ENCODE peak calls at places on chromosomes 11 and 22, in ten cellular contexts. B, C, I, F, H, G, V, O, N and R are unnamed samples. For H3K36me3, the result is how much of the 10 kb centered on the place peaks cover.

GRCh38 chr22:44407404-44408226 is 90.4 kb downstream of the RTL6 start:
- DNase-seq in B (peak), C (no peak), I (no peak), F (peak), H (no peak), G (no peak), V (peak), O (peak), N (no peak), R (peak)

GRCh38 chr11:2155511-2155910 is 5.5 kb downstream of the INS start:
- DNase-seq in B (no peak), C (no peak), I (no peak), F (no peak), H (no peak), G (no peak), V (no peak), O (no peak), N (no peak), R (no peak)

GRCh38 chr11:131430466-131431176 is 60.2 kb downstream of the NTM start:
- DNase-seq in B (no peak), C (no peak), I (no peak), F (no peak), H (no peak), G (no peak), V (no peak), O (no peak), N (no peak), R (no peak)

GRCh38 chr11:7449196-7449840 is 36.0 kb upstream of the OLFML1 start:
- DNase-seq in B (no peak), C (no peak), I (no peak), F (no peak), H (no peak), G (no peak), V (peak), O (no peak), N (no peak), R (no peak)

GRCh38 chr11:131690776-131691557 is 320.6 kb downstream of the NTM start:
- DNase-seq in B (no peak), C (no peak), I (no peak), F (no peak), H (no peak), G (no peak), V (no peak), O (no peak), N (no peak), R (no peak)

GRCh38 chr11:1308745-1309497 is 511 bp downstream of the TOLLIP start:
- DNase-seq in B (no peak), C (no peak), I (no peak), F (no peak), H (no peak), G (no peak), V (no peak), O (no peak), N (peak), R (no peak)

GRCh38 chr11:64762916-64763803 is 3.4 kb upstream of the PYGM start:
- DNase-seq in B (no peak), C (no peak), I (peak), F (peak), H (peak), G (no peak), V (no peak), O (no peak), N (no peak), R (no peak)

GRCh38 chr11:35412285-35412684 is 7.1 kb downstream of the SLC1A2 start:
- DNase-seq in B (no peak), C (no peak), I (peak), F (no peak), H (no peak), G (no peak), V (no peak), O (no peak), N (no peak), R (no peak)

GRCh38 chr11:120778692-120779490 is 245.0 kb upstream of the TBCEL start:
- DNase-seq in B (no peak), C (no peak), I (no peak), F (no peak), H (no peak), G (no peak), V (no peak), O (no peak), N (no peak), R (no peak)

GRCh38 chr22:38802671-38803121 is 8.8 kb upstream of the DNAL4 start:
- DNase-seq in B (peak), C (peak), I (peak), F (peak), H (no peak), G (peak), V (peak), O (peak), N (no peak), R (no peak)

GRCh38 chr11:130480721-130481140 is 32.3 kb downstream of the ADAMTS15 start:
- DNase-seq in B (no peak), C (no peak), I (peak), F (no peak), H (no peak), G (no peak), V (no peak), O (no peak), N (no peak), R (no peak)

GRCh38 chr22:49016909-49017768 is 810.5 kb downstream of the BRD1 start:
- DNase-seq in B (peak), C (no peak), I (no peak), F (peak), H (no peak), G (no peak), V (no peak), O (peak), N (peak), R (peak)

GRCh38 chr22:23509571-23510302 is 70.4 kb downstream of the IGLL1 start:
- DNase-seq in B (no peak), C (no peak), I (peak), F (no peak), H (no peak), G (no peak), V (no peak), O (no peak), N (no peak), R (no peak)

GRCh38 chr22:43270314-43270908 is 72.8 kb downstream of the SCUBE1 start:
- DNase-seq in B (no peak), C (no peak), I (no peak), F (no peak), H (no peak), G (no peak), V (no peak), O (no peak), N (no peak), R (peak)

GRCh38 chr11:30125461-30125860 is 105.4 kb upstream of the FSHB start:
- DNase-seq in B (no peak), C (no peak), I (no peak), F (no peak), H (no peak), G (no peak), V (no peak), O (no peak), N (no peak), R (no peak)

GRCh38 chr22:41752011-41752975 is 48.2 kb upstream of the CCDC134 start:
- DNase-seq in B (no peak), C (no peak), I (no peak), F (no peak), H (peak), G (no peak), V (no peak), O (no peak), N (no peak), R (no peak)

GRCh38 chr11:16815047-16815767 is 76.8 kb downstream of the C11orf58 start:
- DNase-seq in B (peak), C (no peak), I (peak), F (peak), H (no peak), G (peak), V (peak), O (peak), N (peak), R (no peak)

GRCh38 chr11:13249992-13250391 is 27.6 kb upstream of the BMAL1 start:
- DNase-seq in B (no peak), C (no peak), I (no peak), F (no peak), H (no peak), G (no peak), V (no peak), O (no peak), N (no peak), R (no peak)

GRCh38 chr22:19118601-19118880 is 3.7 kb downstream of the DGCR2 start:
- DNase-seq in B (no peak), C (no peak), I (no peak), F (no peak), H (no peak), G (no peak), V (no peak), O (no peak), N (no peak), R (no peak)

GRCh38 chr22:49582671-49583070 is 245.0 kb downstream of the BRD1 start:
- DNase-seq in B (no peak), C (no peak), I (no peak), F (no peak), H (no peak), G (no peak), V (no peak), O (no peak), N (no peak), R (no peak)

GRCh38 chr11:26134481-26135355 is 197.2 kb upstream of the ANO3 start:
- DNase-seq in B (no peak), C (no peak), I (peak), F (no peak), H (peak), G (no peak), V (no peak), O (no peak), N (no peak), R (peak)

GRCh38 chr11:75311858-75312288 is 39.6 kb downstream of the ARRB1 start:
- DNase-seq in B (peak), C (peak), I (peak), F (peak), H (no peak), G (no peak), V (peak), O (peak), N (peak), R (peak)

GRCh38 chr11:16759857-16760256 is 21.4 kb downstream of the C11orf58 start:
- DNase-seq in B (no peak), C (no peak), I (peak), F (no peak), H (no peak), G (no peak), V (no peak), O (no peak), N (no peak), R (no peak)

DNA sequence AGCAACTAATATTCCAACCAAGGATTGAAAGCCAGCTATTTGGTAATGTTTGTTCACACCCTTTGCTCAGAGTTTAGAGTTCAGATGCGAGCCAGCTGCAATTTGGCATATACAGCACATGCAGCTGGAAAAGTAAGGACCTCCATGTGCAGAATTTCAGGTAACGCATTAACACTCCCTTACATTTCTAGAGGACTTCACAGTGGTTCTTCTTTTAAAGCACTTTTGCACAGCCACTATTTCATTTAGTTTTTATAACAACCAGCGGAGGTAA is 3.4 kb downstream of the POU2AF3 start:
- DNase-seq in B (no peak), C (no peak), I (no peak), F (no peak), H (no peak), G (no peak), V (no peak), O (no peak), N (no peak), R (no peak)
- H3K36me3 ChIP-seq in B (under half), C (under half), I (under half), F (under half), H (under half), G (under half), V (under half), O (under half), N (under half), R (under half)

GRCh38 chr22:30439836-30440235 is 14.3 kb downstream of the MTFP1 start:
- DNase-seq in B (no peak), C (no peak), I (no peak), F (no peak), H (no peak), G (no peak), V (no peak), O (no peak), N (no peak), R (no peak)

GRCh38 chr22:30441088-30441487 is 15.5 kb downstream of the MTFP1 start:
- DNase-seq in B (no peak), C (no peak), I (no peak), F (no peak), H (no peak), G (no peak), V (no peak), O (no peak), N (no peak), R (no peak)

GRCh38 chr22:30444632-30445437 is 19.3 kb downstream of the MTFP1 start:
- DNase-seq in B (no peak), C (no peak), I (peak), F (no peak), H (peak), G (no peak), V (peak), O (peak), N (no peak), R (peak)

DNA sequence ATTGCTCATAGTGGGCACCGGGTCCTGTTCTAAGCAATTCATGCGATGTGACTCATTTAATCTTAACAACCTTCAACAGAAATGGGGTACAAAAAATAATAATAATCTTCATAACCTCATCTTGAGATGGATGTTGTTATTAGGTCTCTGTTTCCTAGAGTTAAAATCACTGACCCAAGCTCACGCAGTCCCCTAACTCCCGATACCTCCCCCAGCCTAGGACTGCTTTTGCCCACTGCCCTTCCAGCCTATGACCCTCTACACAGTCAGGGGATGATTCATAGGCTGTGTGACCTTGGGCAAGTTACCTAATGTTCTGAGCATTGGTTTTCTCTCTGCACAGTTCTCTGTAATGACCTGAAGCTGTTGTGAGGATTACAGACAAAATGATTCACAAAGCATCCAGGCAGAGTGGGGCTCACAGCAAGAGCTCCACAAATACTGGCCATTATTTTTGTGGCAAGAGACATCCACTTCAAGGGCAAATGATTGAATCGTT is 19.9 kb downstream of the MTFP1 start:
- DNase-seq in B (no peak), C (no peak), I (peak), F (no peak), H (no peak), G (no peak), V (no peak), O (no peak), N (no peak), R (no peak)
- TF ChIP-seq CTCF in B (peak), C (no peak), I (no peak), F (no peak), H (peak), G (no peak), V (no peak), O (no peak), N (no peak), R (no peak)

DNA sequence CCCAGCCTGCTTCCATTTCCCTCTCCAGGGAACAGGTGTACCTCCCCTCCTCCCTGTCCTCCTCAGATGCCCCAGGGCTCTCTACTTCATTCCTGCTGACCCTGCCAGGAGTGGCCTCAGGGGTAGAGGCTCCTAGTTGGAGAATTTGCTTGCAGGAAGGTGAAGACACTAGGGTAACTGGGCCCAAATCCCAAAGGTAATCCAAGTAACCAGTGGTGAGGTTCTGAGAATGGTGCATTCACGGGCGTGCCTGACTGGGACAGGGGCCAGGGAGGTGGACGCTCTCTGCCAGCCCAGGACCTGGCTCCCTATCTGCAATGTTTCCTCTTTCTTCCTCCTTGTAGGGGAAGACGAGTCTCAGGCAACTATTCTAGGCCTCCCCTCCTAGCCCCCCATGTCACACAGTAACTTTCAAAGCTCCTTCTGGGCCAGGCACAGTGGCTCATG is 2.9 kb downstream of the SLC35C1 start:
- DNase-seq in B (no peak), C (no peak), I (no peak), F (peak), H (no peak), G (no peak), V (no peak), O (no peak), N (peak), R (no peak)
- H3K4me3 ChIP-seq in B (no peak), C (peak), I (no peak), F (no peak), H (peak), G (no peak), V (no peak), O (no peak), N (no peak), R (no peak)

GRCh38 chr11:72706579-72706978 is 32.4 kb upstream of the PDE2A start:
- DNase-seq in B (no peak), C (no peak), I (no peak), F (no peak), H (no peak), G (no peak), V (no peak), O (no peak), N (no peak), R (no peak)
- H3K36me3 ChIP-seq in B (half or more), C (half or more), I (half or more), F (under half), H (half or more), G (under half), V (under half), O (half or more), N (half or more), R (under half)